ENCODE peak calls at places on chromosomes 13 and 19, in six cellular contexts. B is pancreas, E is heart right ventricle, K is HFF-Myc, P is heart left ventricle, O is astrocyte of the spinal cord. G is an unnamed sample.

GRCh38 chr19:35911790-35912189 is 3.7 kb upstream of the TYROBP start:
- DNase-seq in E (no peak), O (no peak), B (peak; percentile 75), P (no peak), K (no peak), G (no peak)

GRCh38 chr13:35157143-35157755 is 215.2 kb downstream of the NBEA start:
- DNase-seq in P (no peak), O (peak; percentile 67), E (peak; percentile 42), B (no peak), K (peak; percentile 51), G (no peak)

GRCh38 chr13:73059460-73060250 is 850 bp downstream of the KLF5 start:
- DNase-seq in E (peak; percentile 30), K (no peak), O (peak; percentile 58), P (peak; percentile 65), B (peak; percentile 81), G (no peak)

GRCh38 chr19:12790628-12791344 is 500 bp upstream of the JUNB start:
- DNase-seq in B (no peak), K (no peak), P (no peak), E (no peak), O (no peak), G (no peak)

GRCh38 chr19:40241809-40242384 is 15.4 kb upstream of the CCNP start:
- DNase-seq in O (peak; percentile 46), P (peak; percentile 76), K (no peak), B (no peak), E (peak; percentile 83), G (no peak)

GRCh38 chr19:1837625-1838105 is 10.6 kb downstream of the REXO1 start:
- DNase-seq in P (no peak), E (no peak), B (no peak), O (no peak), K (no peak), G (no peak)

GRCh38 chr19:40808497-40808896 is 9.5 kb downstream of the EGLN2 start:
- DNase-seq in P (no peak), E (no peak), B (no peak), K (no peak), O (no peak), G (no peak)

GRCh38 chr19:7832009-7832408 is 2.0 kb downstream of the EVI5L start:
- DNase-seq in O (no peak), K (no peak), E (no peak), B (no peak), P (no peak), G (no peak)

GRCh38 chr19:57192064-57192395 is 730 bp downstream of the ZNF264 start:
- DNase-seq in P (no peak), B (no peak), E (no peak), O (peak; percentile 10), K (no peak), G (no peak)

GRCh38 chr13:106917024-106917491 is 349.1 kb upstream of the ARGLU1 start:
- DNase-seq in E (peak; percentile 51), P (peak; percentile 53), O (no peak), K (no peak), B (no peak), G (no peak)

GRCh38 chr13:103436057-103436654 is 369.9 kb upstream of the SLC10A2 start:
- DNase-seq in P (no peak), K (no peak), B (no peak), O (no peak), E (no peak), G (no peak)

GRCh38 chr13:48370815-48371214 is 42.1 kb downstream of the LPAR6 start:
- DNase-seq in E (no peak), P (no peak), B (no peak), O (no peak), K (no peak), G (no peak)

DNA sequence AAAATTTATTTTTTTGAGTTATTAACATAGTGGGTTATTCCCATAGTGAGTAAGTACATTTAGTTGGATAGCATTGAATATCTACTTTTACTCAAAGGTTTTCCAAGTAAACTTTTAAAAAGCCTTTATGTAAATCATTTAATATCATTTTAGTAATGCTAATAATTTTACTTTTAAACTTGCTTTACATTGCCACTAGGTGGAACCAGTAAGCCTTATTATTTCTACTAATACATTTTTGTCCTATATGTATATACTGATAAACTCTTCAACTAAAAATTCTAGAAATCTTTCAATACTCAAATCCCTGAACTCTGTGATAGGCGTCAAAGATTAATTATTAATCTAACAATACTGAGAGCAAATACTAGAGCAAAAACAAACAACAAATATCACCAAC is 1709.2 kb upstream of the PCDH20 start:
- DNase-seq in E (no peak), B (no peak), P (no peak), O (peak; percentile 55), K (no peak), G (no peak)
- TF ChIP-seq CTCF in E (peak; percentile 16), B (no peak), P (no peak), O (peak; percentile 21), K (no peak), G (peak; percentile 41)

GRCh38 chr13:57017357-57017756 is 123.4 kb upstream of the PRR20A start:
- DNase-seq in E (no peak), O (no peak), B (no peak), P (no peak), K (no peak), G (no peak)
- TF ChIP-seq CTCF in E (no peak), O (no peak), B (no peak), P (no peak), K (no peak), G (no peak)

GRCh38 chr13:49833402-49833801 is 40.9 kb upstream of the KPNA3 start:
- DNase-seq in O (no peak), K (no peak), P (no peak), E (no peak), B (no peak), G (no peak)
- TF ChIP-seq CTCF in O (no peak), K (no peak), P (no peak), E (no peak), B (no peak), G (no peak)

DNA sequence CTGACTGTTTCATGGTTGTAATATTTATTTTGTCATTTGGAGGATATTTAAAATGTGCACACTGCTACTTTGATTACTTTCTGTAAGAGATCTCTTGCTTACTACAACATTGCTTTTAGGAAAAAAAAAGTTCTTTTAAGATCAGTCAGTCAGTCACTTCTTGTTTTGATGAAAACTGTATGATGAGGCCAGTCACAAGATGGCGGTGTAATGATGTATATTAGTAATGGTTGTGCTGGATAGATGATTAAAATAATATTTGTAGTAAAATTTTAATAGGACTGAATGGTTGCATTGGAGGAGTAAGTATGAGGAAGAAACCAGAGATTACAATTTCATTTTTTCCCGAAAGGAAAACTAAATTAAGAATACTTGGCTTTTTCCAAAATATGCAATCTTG is 2411.1 kb downstream of the PCDH9 start:
- DNase-seq in B (no peak), E (no peak), K (no peak), P (no peak), O (peak; percentile 1), G (no peak)
- TF ChIP-seq CTCF in B (no peak), E (no peak), K (no peak), P (no peak), O (no peak), G (no peak)

GRCh38 chr19:14149011-14149410 is 12.6 kb upstream of the ASF1B start:
- DNase-seq in K (no peak), B (no peak), O (no peak), P (no peak), E (no peak), G (no peak)

GRCh38 chr19:14146789-14147216 is 10.4 kb upstream of the ASF1B start:
- DNase-seq in B (no peak), K (no peak), E (no peak), P (no peak), O (peak; percentile 42), G (peak; percentile 42)

GRCh38 chr19:14150041-14150769 is 13.8 kb upstream of the ASF1B start:
- DNase-seq in B (no peak), E (no peak), K (no peak), O (no peak), P (no peak), G (no peak)

GRCh38 chr19:14149509-14149994 is 13.2 kb upstream of the ASF1B start:
- DNase-seq in B (no peak), P (peak; percentile 87), O (peak; percentile 19), E (peak; percentile 77), K (no peak), G (no peak)

DNA sequence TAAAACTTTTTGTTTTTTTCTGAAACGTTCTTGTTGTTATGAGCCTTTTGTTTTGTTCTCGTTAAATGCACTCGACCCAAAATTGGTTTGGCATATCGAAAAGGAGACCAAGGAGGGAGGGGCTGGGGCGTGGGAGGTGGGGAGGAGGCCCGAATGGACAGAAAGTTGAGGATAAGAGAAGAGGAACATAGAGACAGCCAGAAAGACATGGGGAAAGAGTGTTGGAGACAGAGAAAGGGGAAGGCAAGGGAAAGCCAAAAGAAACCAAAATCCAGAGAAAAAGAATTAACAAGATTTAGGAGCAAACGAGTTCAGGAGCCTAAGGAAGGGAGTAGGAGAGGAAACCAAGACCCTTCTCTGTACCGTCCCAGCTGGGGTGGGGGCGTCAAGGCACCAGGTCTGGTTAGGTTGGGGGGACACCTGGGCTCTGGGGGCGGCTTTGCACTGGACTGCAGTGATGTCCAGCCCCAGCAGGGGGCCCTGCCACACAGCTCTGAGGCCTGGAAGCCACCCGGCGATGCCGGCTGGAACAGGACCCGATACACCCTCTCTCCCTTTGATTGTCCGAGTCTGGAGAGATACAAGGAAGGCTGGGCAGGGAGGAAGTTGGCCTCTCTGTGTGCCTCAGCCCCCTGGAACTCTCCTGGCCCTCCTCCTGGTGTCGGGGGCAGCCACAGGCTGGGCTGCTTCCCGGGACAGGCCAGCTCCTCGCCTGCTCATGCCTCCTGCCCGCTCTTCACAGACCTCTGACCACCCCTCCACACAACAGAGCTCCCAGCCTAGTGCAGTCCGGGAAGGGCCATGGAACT is 11.6 kb upstream of the ASF1B start:
- DNase-seq in K (no peak), P (peak; percentile 84), B (peak; percentile 35), O (peak; percentile 54), E (peak; percentile 74), G (peak; percentile 35)
- TF ChIP-seq CTCF in K (peak; percentile 89), P (peak; percentile 82), B (peak; percentile 62), O (peak; percentile 87), E (peak; percentile 91), G (peak; percentile 96)

GRCh38 chr19:4012975-4013634 is 5.6 kb downstream of the PIAS4 start:
- DNase-seq in B (no peak), P (no peak), E (no peak), O (no peak), K (no peak), G (no peak)
- TF ChIP-seq CTCF in B (no peak), P (no peak), E (no peak), O (no peak), K (no peak), G (no peak)

GRCh38 chr19:38868551-38868950 is 9.5 kb downstream of the RINL start:
- DNase-seq in E (no peak), O (no peak), K (no peak), P (no peak), B (no peak), G (no peak)
- TF ChIP-seq CTCF in E (no peak), O (no peak), K (no peak), P (no peak), B (no peak), G (no peak)

DNA sequence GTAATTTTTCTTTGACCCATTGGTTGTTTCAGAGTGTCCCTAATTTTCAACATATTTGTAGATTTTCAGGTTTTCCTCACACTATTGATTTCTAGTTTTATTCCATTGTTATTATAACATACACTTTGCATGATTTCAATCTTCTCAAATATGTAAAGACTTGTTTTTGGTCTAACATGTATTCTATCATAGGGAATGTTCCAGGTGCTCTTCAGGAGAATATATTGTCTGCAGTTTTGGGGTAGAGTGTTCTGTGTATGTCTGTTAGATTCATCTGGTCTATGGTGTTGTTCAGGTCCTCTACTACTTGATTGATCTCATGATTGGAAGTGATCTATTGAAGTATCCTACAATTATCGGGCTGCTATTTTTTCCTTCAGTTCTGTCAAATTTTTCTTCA is 440.9 kb upstream of the MIR17HG start:
- DNase-seq in P (no peak), K (no peak), O (no peak), B (no peak), E (no peak), G (no peak)
- TF ChIP-seq CTCF in P (no peak), K (no peak), O (no peak), B (no peak), E (no peak), G (no peak)

G was measured in AG09319.